ENCODE peak calls at places on chromosome 13, in eight cellular contexts. P is tibial nerve, M is A549, B is HAP-1, U is HCT116, Y is SK-N-SH, V is GM23248, E is GM23338. S is an unnamed sample.
A peak's percentile ranks its signal among the peaks of the same experiment; 100 is the strongest.

GRCh38 chr13:73035660-73036059 is 23.1 kb upstream of the KLF5 start:
- DNase-seq in B (peak; percentile 57), E (peak; percentile 13), U (no peak), P (no peak), Y (no peak), M (no peak), V (no peak), S (no peak)

GRCh38 chr13:75902166-75903104 is 266.3 kb downstream of the LMO7 start:
- DNase-seq in V (no peak), P (no peak), E (no peak), B (no peak), Y (no peak), U (no peak), M (peak; percentile 0), S (no peak)

GRCh38 chr13:26095338-26095737 is 43.5 kb upstream of the SHISA2 start:
- DNase-seq in U (no peak), B (no peak), V (no peak), M (no peak), E (no peak), P (no peak), Y (no peak), S (no peak)

GRCh38 chr13:52848455-52849190 is at the start of gene PCDH8:
- DNase-seq in M (no peak), U (no peak), B (no peak), P (peak; percentile 49), Y (peak; percentile 93), V (peak; percentile 6), E (peak; percentile 96), S (peak; percentile 76)

GRCh38 chr13:22960827-22961226 is 220.0 kb upstream of the SGCG start:
- DNase-seq in V (no peak), M (no peak), Y (no peak), P (no peak), E (no peak), B (no peak), U (no peak), S (no peak)

GRCh38 chr13:96100457-96101220 is 10.7 kb downstream of the HS6ST3 start:
- DNase-seq in E (peak; percentile 40), U (no peak), P (no peak), M (no peak), V (no peak), B (no peak), Y (no peak), S (no peak)

GRCh38 chr13:111183959-111184684 is 69.0 kb downstream of the ARHGEF7 start:
- DNase-seq in U (no peak), E (no peak), P (no peak), V (no peak), B (no peak), M (no peak), Y (no peak), S (no peak)

GRCh38 chr13:105474983-105475382 is 1060.5 kb downstream of the EFNB2 start:
- DNase-seq in E (peak; percentile 39), B (no peak), V (no peak), U (no peak), M (no peak), P (no peak), Y (peak; percentile 30), S (peak; percentile 5)

GRCh38 chr13:69580255-69580654 is 527.4 kb upstream of the ATXN8OS start:
- DNase-seq in V (no peak), B (no peak), U (no peak), M (no peak), P (no peak), E (peak; percentile 28), Y (no peak), S (peak; percentile 6)

GRCh38 chr13:111945086-111945485 is 121.9 kb upstream of the SOX1 start:
- DNase-seq in V (no peak), P (no peak), M (no peak), U (no peak), Y (no peak), B (no peak), E (no peak), S (no peak)

GRCh38 chr13:31742102-31742695 is 2.9 kb downstream of the RXFP2 start:
- DNase-seq in U (peak; percentile 40), Y (peak; percentile 66), V (peak; percentile 85), P (peak; percentile 74), B (peak; percentile 58), M (peak; percentile 50), E (peak; percentile 87), S (peak; percentile 55)

GRCh38 chr13:63625869-63626268 is 2210.2 kb upstream of the PCDH20 start:
- DNase-seq in M (peak; percentile 3), U (no peak), P (no peak), V (no peak), E (peak; percentile 4), Y (no peak), B (no peak), S (no peak)

GRCh38 chr13:111451402-111451801 is 131.0 kb downstream of the TEX29 start:
- DNase-seq in P (no peak), V (no peak), M (no peak), Y (no peak), B (no peak), U (no peak), E (no peak), S (no peak)

GRCh38 chr13:102567857-102568256 is 28.9 kb upstream of the TPP2 start:
- DNase-seq in E (peak; percentile 21), Y (no peak), M (no peak), P (no peak), U (no peak), V (no peak), B (no peak), S (no peak)

GRCh38 chr13:40484981-40485380 is 181.5 kb downstream of the FOXO1 start:
- DNase-seq in E (no peak), P (no peak), U (no peak), V (no peak), B (no peak), M (no peak), Y (no peak), S (no peak)
- H3K4me1 ChIP-seq in E (peaks cover 16% of the 10 kb centered on the region), P (peaks cover 12% of the 10 kb centered on the region), U (peaks cover 8% of the 10 kb centered on the region), V (no peaks in the 10 kb centered on the region), B (no peaks in the 10 kb centered on the region), M (no peaks in the 10 kb centered on the region), Y (peaks cover 6% of the 10 kb centered on the region), S (peaks cover 6% of the 10 kb centered on the region)

GRCh38 chr13:97262058-97262457 is 39.9 kb downstream of the MBNL2 start:
- DNase-seq in Y (no peak), U (no peak), E (no peak), M (no peak), P (no peak), B (no peak), V (no peak), S (no peak)

GRCh38 chr13:97263160-97263559 is 41.0 kb downstream of the MBNL2 start:
- DNase-seq in M (no peak), Y (no peak), E (no peak), U (no peak), P (peak; percentile 3), B (no peak), V (no peak), S (no peak)

GRCh38 chr13:97258801-97259200 is 36.7 kb downstream of the MBNL2 start:
- DNase-seq in M (no peak), U (no peak), B (no peak), Y (no peak), E (no peak), P (no peak), V (peak; percentile 75), S (no peak)

GRCh38 chr13:97259787-97260641 is 37.9 kb downstream of the MBNL2 start:
- DNase-seq in P (no peak), E (no peak), V (peak; percentile 69), Y (no peak), U (no peak), M (peak; percentile 77), B (no peak), S (no peak)

GRCh38 chr13:97261254-97262015 is 39.3 kb downstream of the MBNL2 start:
- DNase-seq in U (no peak), M (no peak), B (no peak), E (no peak), Y (no peak), P (no peak), V (no peak), S (no peak)
- H3K4me1 ChIP-seq in U (peaks cover 95% of the 10 kb centered on the region), M (peaks cover 72% of the 10 kb centered on the region), B (peaks cover 25% of the 10 kb centered on the region), E (peaks cover 24% of the 10 kb centered on the region), Y (peaks cover 36% of the 10 kb centered on the region), P (peaks cover 75% of the 10 kb centered on the region), V (peaks cover 40% of the 10 kb centered on the region), S (no peaks in the 10 kb centered on the region)

DNA sequence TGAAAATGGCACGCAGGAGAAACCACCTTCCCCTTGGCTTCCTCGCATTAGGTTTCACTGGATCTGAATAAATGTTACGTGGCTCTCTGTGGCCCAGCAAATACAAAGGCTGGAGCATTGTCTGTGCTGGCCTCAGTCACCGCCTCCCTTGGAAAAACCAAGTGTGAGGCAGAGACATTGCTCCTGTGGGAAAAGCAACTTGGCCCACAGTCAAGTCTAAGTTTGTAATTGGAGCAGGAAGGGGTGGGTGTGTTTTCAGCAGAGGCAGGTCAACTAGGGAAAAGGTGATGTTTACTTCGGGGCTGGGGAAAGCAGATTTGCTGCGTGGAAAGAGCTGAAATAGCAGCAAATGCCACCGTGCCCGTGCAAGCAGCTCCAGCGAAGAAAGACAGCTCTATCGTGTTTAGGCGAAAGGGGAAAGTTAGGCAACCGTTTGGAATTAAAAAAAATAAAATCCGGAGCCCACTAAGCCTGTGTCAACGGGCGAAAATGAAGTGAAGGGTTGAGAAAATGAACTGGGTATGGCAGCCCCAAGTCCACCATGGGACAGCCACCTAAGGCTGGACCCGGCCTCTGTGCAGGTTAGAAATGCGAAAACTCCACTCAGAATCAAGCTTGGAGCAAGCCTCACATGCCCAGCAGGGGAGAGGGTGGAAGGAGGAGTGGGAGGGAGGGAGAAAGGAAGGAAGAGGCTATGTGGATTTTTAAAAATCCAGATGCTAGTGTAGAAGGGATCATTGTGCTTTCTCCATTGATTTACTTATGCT is 101.4 kb downstream of the IRS2 start:
- DNase-seq in P (peak; percentile 31), U (no peak), E (no peak), M (no peak), Y (no peak), V (no peak), B (no peak), S (no peak)
- H3K4me1 ChIP-seq in P (no peaks in the 10 kb centered on the region), U (peaks cover 12% of the 10 kb centered on the region), E (peaks cover 8% of the 10 kb centered on the region), M (no peaks in the 10 kb centered on the region), Y (peaks cover 11% of the 10 kb centered on the region), V (no peaks in the 10 kb centered on the region), B (no peaks in the 10 kb centered on the region), S (no peaks in the 10 kb centered on the region)

DNA sequence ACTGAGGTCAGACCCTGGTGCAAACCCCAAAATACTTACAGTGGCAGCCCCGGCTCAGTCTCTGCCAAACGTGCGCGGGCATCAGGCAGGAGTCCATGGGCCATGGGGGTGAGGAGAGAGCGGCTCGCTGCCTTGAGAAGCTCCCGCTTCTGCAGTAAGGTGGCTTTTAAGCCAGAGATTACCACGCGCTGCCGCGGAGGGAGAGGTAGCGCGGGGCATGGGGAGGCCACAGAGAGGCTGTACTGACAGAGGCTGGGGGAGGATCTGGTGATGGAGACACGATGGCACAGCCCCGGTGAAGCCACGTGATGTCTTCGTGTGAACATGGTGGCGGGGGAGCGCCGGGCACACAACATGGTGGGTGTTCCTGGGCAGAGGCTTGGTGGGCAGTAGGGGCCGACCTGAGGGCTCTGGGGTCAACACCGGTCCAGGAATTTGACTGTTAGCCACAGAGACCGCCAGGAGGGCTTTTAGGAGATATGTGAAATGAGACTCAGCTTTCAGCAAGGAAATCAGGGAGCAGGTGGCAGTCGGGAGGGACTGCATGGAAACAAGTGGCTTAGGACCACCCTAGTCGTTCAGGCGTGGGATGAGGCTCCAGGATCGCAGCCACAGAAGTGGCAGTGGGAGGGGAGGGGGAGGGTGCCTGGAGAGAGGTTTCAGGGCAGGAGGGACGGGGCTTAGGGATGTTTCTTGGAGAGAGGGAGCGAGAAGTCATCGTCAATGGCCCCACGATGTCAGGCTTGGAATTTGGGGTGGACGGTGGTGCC is 24.1 kb downstream of the MCF2L start:
- DNase-seq in V (no peak), B (no peak), P (no peak), M (no peak), Y (no peak), U (no peak), E (no peak), S (no peak)
- H3K4me1 ChIP-seq in V (no peaks in the 10 kb centered on the region), B (no peaks in the 10 kb centered on the region), P (no peaks in the 10 kb centered on the region), M (no peaks in the 10 kb centered on the region), Y (peaks cover 15% of the 10 kb centered on the region), U (peaks cover 18% of the 10 kb centered on the region), E (no peaks in the 10 kb centered on the region), S (no peaks in the 10 kb centered on the region)